ENCODE peak calls at places on chromosomes 3 and 15, in six cellular contexts. Q is HEK293T; H is EL; C is NAMALWA; R is effector memory CD4-positive, alpha-beta T cell; G is H9. I is an unnamed sample.

GRCh38 chr3:13353936-13354542 is 66.1 kb downstream of the NUP210 start:
- DNase-seq in G (no peak), R (no peak), H (peak; percentile 35), Q (no peak), C (no peak), I (no peak)

GRCh38 chr15:40498418-40498817 is 27.6 kb downstream of the CHST14 start:
- DNase-seq in C (no peak), G (no peak), Q (no peak), H (peak; percentile 64), R (no peak), I (peak; percentile 19)

GRCh38 chr3:197792019-197792647 is 1.1 kb downstream of the LRCH3 start:
- DNase-seq in H (peak; percentile 33), R (peak; percentile 24), Q (no peak), C (no peak), G (no peak), I (no peak)

GRCh38 chr15:76286231-76286879 is 24.9 kb downstream of the ETFA start:
- DNase-seq in G (no peak), Q (no peak), H (peak; percentile 9), R (peak; percentile 5), C (peak; percentile 59), I (no peak)

GRCh38 chr3:22988566-22988965 is 214.6 kb upstream of the UBE2E2 start:
- DNase-seq in Q (no peak), G (no peak), C (no peak), R (no peak), H (no peak), I (no peak)

GRCh38 chr3:173275740-173276139 is 121.8 kb upstream of the NLGN1 start:
- DNase-seq in G (peak; percentile 44), Q (peak; percentile 11), R (no peak), H (no peak), C (peak; percentile 72), I (no peak)

GRCh38 chr3:39712413-39713048 is 96.9 kb upstream of the MYRIP start:
- DNase-seq in H (no peak), Q (no peak), C (no peak), R (no peak), G (no peak), I (no peak)

GRCh38 chr3:56904526-56905245 is 102.9 kb upstream of the ARHGEF3 start:
- DNase-seq in C (no peak), Q (no peak), H (no peak), R (no peak), G (no peak), I (peak; percentile 9)

GRCh38 chr3:142152349-142152748 is 3.0 kb upstream of the TFDP2 start:
- DNase-seq in H (no peak), Q (peak; percentile 26), G (peak; percentile 39), C (peak; percentile 53), R (no peak), I (no peak)

GRCh38 chr15:51499379-51499976 is 123.1 kb downstream of the DMXL2 start:
- DNase-seq in Q (peak; percentile 26), C (peak; percentile 51), H (peak; percentile 41), G (no peak), R (no peak), I (peak; percentile 25)

GRCh38 chr3:40745381-40746106 is 220.8 kb downstream of the ZNF621 start:
- DNase-seq in R (no peak), C (no peak), H (peak; percentile 15), Q (no peak), G (no peak), I (no peak)

GRCh38 chr15:41951571-41951970 is 20.8 kb downstream of the EHD4 start:
- DNase-seq in R (no peak), G (no peak), H (no peak), C (no peak), Q (no peak), I (no peak)

GRCh38 chr15:32866486-32867312 is 148.9 kb downstream of the GREM1 start:
- DNase-seq in R (no peak), C (no peak), G (no peak), Q (no peak), H (no peak), I (no peak)

GRCh38 chr3:181687738-181688137 is 24.0 kb upstream of the SOX2 start:
- DNase-seq in C (no peak), R (no peak), G (no peak), H (no peak), Q (no peak), I (no peak)

GRCh38 chr15:32042269-32042996 is 12.1 kb downstream of the CHRNA7 start:
- DNase-seq in R (no peak), G (no peak), H (peak; percentile 3), C (peak; percentile 11), Q (peak; percentile 6), I (peak; percentile 67)

GRCh38 chr3:99659032-99659431 is 20.6 kb downstream of the COL8A1 start:
- DNase-seq in H (peak; percentile 99), G (no peak), Q (no peak), C (no peak), R (no peak), I (peak; percentile 71)

GRCh38 chr3:128992926-128993460 is 883 bp downstream of the CFAP92 start:
- DNase-seq in R (no peak), Q (no peak), G (no peak), C (no peak), H (no peak), I (no peak)

GRCh38 chr15:75348034-75348562 is 1.3 kb downstream of the NEIL1 start:
- DNase-seq in Q (peak; percentile 37), R (no peak), H (peak; percentile 15), G (no peak), C (no peak), I (no peak)

GRCh38 chr15:93973287-93973686 is 258.1 kb upstream of the MCTP2 start:
- DNase-seq in Q (no peak), G (no peak), H (no peak), R (no peak), C (no peak), I (no peak)

GRCh38 chr3:30353711-30354467 is 252.5 kb upstream of the TGFBR2 start:
- DNase-seq in Q (no peak), C (no peak), H (no peak), R (peak; percentile 34), G (no peak), I (no peak)

GRCh38 chr3:126158912-126159227 is 21.5 kb downstream of the ALDH1L1 start:
- DNase-seq in G (no peak), R (no peak), C (no peak), Q (no peak), H (no peak), I (no peak)

GRCh38 chr15:87619161-87619960 is 637.2 kb downstream of the NTRK3 start:
- DNase-seq in G (no peak), R (no peak), Q (no peak), H (peak; percentile 79), C (no peak), I (peak; percentile 7)

GRCh38 chr3:46049093-46049492 is 21.8 kb upstream of the XCR1 start:
- DNase-seq in R (no peak), G (no peak), C (no peak), Q (no peak), H (no peak), I (no peak)

GRCh38 chr3:168121175-168121853 is 25.6 kb upstream of the GOLIM4 start:
- DNase-seq in G (no peak), R (no peak), H (no peak), Q (no peak), C (no peak), I (no peak)

GRCh38 chr15:78327442-78327841 is 12.7 kb upstream of the CRABP1 start:
- DNase-seq in Q (no peak), R (no peak), G (no peak), H (no peak), C (no peak), I (no peak)

GRCh38 chr3:192916455-192917257 is 1.0 kb downstream of the MB21D2 start:
- DNase-seq in G (peak; percentile 82), H (peak; percentile 79), R (peak; percentile 12), Q (peak; percentile 33), C (no peak), I (peak; percentile 77)

GRCh38 chr3:71064288-71064975 is 519.1 kb downstream of the FOXP1 start:
- DNase-seq in G (no peak), C (peak; percentile 63), H (peak; percentile 67), Q (peak; percentile 40), R (peak; percentile 63), I (peak; percentile 30)

GRCh38 chr3:158471639-158472294 is 99.2 kb upstream of the MLF1 start:
- DNase-seq in R (no peak), G (no peak), Q (no peak), C (no peak), H (peak; percentile 83), I (no peak)

GRCh38 chr3:64368163-64369025 is 143.1 kb upstream of the PRICKLE2 start:
- DNase-seq in Q (no peak), H (no peak), G (no peak), R (no peak), C (no peak), I (peak; percentile 36)

GRCh38 chr15:52481915-52482314 is 46.8 kb downstream of the MYO5A start:
- DNase-seq in Q (no peak), C (peak; percentile 85), R (peak; percentile 48), H (peak; percentile 86), G (no peak), I (no peak)

GRCh38 chr15:73732911-73733310 is 20.2 kb downstream of the INSYN1 start:
- DNase-seq in H (no peak), C (no peak), R (no peak), G (no peak), Q (no peak), I (no peak)

GRCh38 chr15:82018201-82018600 is 27.6 kb downstream of the MEX3B start:
- DNase-seq in H (no peak), Q (no peak), C (no peak), G (no peak), R (no peak), I (no peak)

GRCh38 chr3:138817685-138818084 is 17.0 kb downstream of the PIK3CB start:
- DNase-seq in Q (no peak), C (no peak), G (no peak), R (no peak), H (no peak), I (no peak)

GRCh38 chr15:65354835-65355172 is 23.0 kb downstream of the IGDCC3 start:
- DNase-seq in G (no peak), R (no peak), H (no peak), C (no peak), Q (no peak), I (no peak)